ENCODE peak calls at places on chromosomes 6 and 20, in six cellular contexts. I is GM12878, S is HepG2, Q is K562, P is H1, K is GM12891. O is an unnamed sample.

GRCh38 chr6:115798229-115798628 is 262.5 kb downstream of the FRK start:
- DNase-seq in I (no peak), K (no peak), P (no peak), S (no peak), Q (no peak), O (no peak)

GRCh38 chr6:79257381-79258205 is 23.1 kb upstream of the HMGN3 start:
- DNase-seq in S (no peak), I (no peak), P (no peak), K (no peak), Q (peak), O (no peak)

GRCh38 chr6:168447741-168448140 is 6.8 kb downstream of the SMOC2 start:
- DNase-seq in P (no peak), S (no peak), I (no peak), Q (no peak), K (no peak), O (no peak)

GRCh38 chr6:71287038-71287437 is 1.6 kb upstream of the OGFRL1 start:
- DNase-seq in P (no peak), K (no peak), Q (no peak), S (no peak), I (no peak), O (no peak)

GRCh38 chr6:131954775-131955107 is 3.6 kb upstream of the CCN2 start:
- DNase-seq in I (no peak), Q (peak), K (no peak), P (no peak), S (peak), O (no peak)

GRCh38 chr6:15876406-15876805 is 213.6 kb upstream of the DTNBP1 start:
- DNase-seq in S (no peak), P (no peak), K (no peak), I (peak), Q (no peak), O (no peak)

GRCh38 chr6:75563032-75563431 is 38.6 kb upstream of the SENP6 start:
- DNase-seq in P (peak), Q (peak), I (no peak), S (peak), K (no peak), O (no peak)

GRCh38 chr6:110543106-110543505 is 66.7 kb upstream of the SLC22A16 start:
- DNase-seq in Q (no peak), I (no peak), P (no peak), S (no peak), K (no peak), O (no peak)

GRCh38 chr6:16503919-16504554 is 257.2 kb downstream of the ATXN1 start:
- DNase-seq in P (no peak), I (peak), Q (no peak), S (no peak), K (no peak), O (no peak)

DNA sequence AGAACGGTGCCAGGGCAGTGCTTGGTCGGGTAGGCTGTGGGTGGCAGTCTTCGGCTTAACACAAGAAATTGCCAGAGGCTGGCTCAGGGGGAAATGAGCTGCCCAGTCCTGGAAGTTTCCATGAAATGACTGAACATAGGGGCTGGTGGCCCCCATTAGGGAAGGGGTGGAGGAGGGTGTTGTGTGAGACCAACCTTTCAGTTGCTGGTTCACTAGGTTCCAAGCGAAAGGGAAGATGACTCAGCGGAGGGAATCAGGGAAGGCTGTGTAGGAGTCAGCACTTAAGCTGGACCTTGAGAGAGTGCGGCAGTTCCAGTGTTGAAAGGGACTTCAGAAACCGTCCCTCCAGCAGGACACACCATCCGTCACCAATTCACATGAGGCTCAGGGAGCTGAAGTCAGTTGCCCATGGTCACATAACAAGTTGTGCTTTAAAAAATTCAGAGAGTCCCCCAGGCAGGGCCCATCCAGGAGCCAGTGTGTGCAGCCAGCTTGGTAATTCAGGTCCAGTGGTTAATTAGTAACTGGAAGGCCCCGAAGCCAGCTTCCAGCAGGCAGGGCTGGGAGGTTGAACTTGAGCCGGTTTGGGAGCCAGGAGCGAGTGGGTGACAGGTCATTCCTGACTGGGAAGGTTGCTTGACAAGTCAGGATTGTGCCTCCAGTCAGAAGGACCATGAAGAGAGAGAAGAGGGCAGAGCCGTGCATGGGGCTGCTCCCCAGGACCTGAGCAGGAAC is at the start of gene SGK2:
- DNase-seq in P (no peak), I (no peak), Q (peak), S (peak), K (no peak), O (no peak)
- TF ChIP-seq TAF1 in P (no peak), I (no peak), Q (no peak), S (peak), K (no peak), O (no peak)

GRCh38 chr20:63957690-63958441 is 1.6 kb upstream of the UCKL1 start:
- DNase-seq in I (no peak), P (no peak), K (no peak), Q (peak), S (peak), O (no peak)

GRCh38 chr20:63958471-63958870 is 2.3 kb upstream of the UCKL1 start:
- DNase-seq in P (no peak), I (no peak), S (no peak), K (no peak), Q (no peak), O (no peak)

GRCh38 chr20:63956664-63957003 is 418 bp upstream of the UCKL1 start:
- DNase-seq in P (no peak), Q (no peak), K (no peak), S (no peak), I (no peak), O (no peak)

GRCh38 chr20:63955846-63956663 is at the start of gene UCKL1:
- DNase-seq in I (no peak), Q (peak), S (peak), P (peak), K (peak), O (peak)

GRCh38 chr20:63957004-63957689 is 931 bp upstream of the UCKL1 start:
- DNase-seq in K (peak), Q (peak), I (no peak), S (peak), P (peak), O (peak)
- TF ChIP-seq POLR2A in K (no peak), Q (peak), I (peak), S (peak), P (peak), O (no peak)

GRCh38 chr6:160430203-160430602 is 82.0 kb downstream of the SLC22A3 start:
- DNase-seq in P (no peak), Q (no peak), K (no peak), I (no peak), S (no peak), O (no peak)

GRCh38 chr6:160427312-160428068 is 79.3 kb downstream of the SLC22A3 start:
- DNase-seq in Q (no peak), P (no peak), I (no peak), S (no peak), K (no peak), O (no peak)

GRCh38 chr6:160430741-160431140 is 82.6 kb downstream of the SLC22A3 start:
- DNase-seq in I (no peak), P (no peak), K (no peak), S (no peak), Q (no peak), O (no peak)

GRCh38 chr6:160428069-160428430 is 79.9 kb downstream of the SLC22A3 start:
- DNase-seq in P (no peak), K (no peak), Q (no peak), S (no peak), I (no peak), O (no peak)

GRCh38 chr6:160428818-160429744 is 80.9 kb downstream of the SLC22A3 start:
- DNase-seq in Q (no peak), P (peak), S (no peak), K (no peak), I (no peak), O (no peak)
- TF ChIP-seq POLR2AphosphoS5 in Q (no peak), P (no peak), S (no peak), K (no peak), I (no peak), O (no peak)

DNA sequence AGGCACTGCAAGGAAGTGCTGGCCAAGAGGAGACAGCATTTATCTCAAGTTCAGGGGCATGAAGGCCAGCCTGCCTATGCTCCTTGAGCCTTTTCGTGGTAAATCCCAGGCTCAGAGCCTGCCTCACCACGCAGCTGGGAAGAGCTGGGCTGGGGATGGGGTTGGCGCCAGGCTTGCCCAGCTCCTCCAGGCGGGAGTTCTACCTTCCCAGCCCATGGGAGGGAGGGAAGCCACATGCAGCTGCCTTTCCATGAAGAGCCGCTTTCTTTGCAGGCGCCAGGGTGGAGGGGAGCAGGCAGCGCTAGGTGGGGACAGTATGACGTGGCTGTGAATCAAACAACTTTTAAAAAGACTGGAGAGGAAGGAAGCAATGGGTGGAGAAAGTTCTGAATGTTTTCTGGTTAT is 19.5 kb upstream of the SIRT5 start:
- DNase-seq in K (no peak), Q (peak), I (no peak), S (no peak), P (peak), O (no peak)
- TF ChIP-seq TAF1 in K (no peak), Q (no peak), I (no peak), S (no peak), P (no peak), O (no peak)

DNA sequence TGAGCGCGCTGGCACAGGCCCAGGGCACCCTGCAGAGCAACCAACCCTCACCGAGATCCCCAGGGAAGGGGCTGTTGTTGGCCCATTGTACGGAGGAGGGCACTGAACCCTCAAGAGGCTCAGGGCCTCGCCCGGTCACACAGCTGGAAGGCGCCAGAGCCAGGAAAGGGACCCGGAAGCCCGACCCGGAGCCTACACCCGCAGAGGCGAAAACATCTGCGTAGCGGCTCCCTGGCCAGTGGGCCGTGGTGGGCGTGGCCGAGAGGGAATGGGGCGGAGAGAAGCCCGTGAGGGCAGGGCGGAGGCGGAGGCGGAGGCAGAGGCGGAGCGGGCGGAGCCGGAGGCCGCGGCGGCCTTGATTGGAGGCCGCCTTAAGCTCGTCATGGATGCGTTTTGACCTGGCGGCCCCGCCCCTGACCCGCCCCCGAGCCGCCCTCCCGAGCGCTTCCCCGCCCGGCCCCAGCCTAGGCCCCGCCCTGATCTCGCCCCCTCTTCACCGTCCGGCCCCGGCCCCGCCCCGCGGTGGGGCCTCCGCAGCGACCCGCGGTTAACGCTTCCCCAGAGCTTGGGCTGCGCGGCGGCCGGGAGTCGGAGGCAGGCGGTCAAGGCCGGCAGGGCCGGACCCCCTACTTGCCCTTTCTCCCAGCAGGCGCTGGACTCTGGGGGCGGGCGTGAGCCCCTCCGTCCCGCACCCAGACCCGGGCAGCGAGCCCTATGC is 2.1 kb upstream of the MRGBP start:
- DNase-seq in S (peak), P (peak), Q (peak), K (peak), I (peak), O (peak)
- TF ChIP-seq POLR2A in S (peak), P (no peak), Q (peak), K (peak), I (peak), O (peak)

O was measured in GM12892.